ENCODE peak calls at places on chromosomes 6 and 20, in four cellular contexts. K, G, A and I are unnamed samples.

GRCh38 chr6:39865011-39865888 is 69.0 kb downstream of the MOCS1 start:
- DNase-seq in A (peak), G (peak), K (peak), I (peak)

GRCh38 chr20:8144282-8145245 is 12.5 kb downstream of the PLCB1 start:
- DNase-seq in K (peak), A (peak), G (no peak), I (no peak)

GRCh38 chr6:88823998-88824397 is 139.4 kb downstream of the RNGTT start:
- DNase-seq in G (no peak), K (no peak), A (peak), I (no peak)

GRCh38 chr6:137291441-137291840 is 72.3 kb upstream of the IFNGR1 start:
- DNase-seq in G (no peak), K (no peak), A (no peak), I (no peak)

GRCh38 chr6:145789443-145789842 is 25.2 kb downstream of the FBXO30 start:
- DNase-seq in G (no peak), A (no peak), K (no peak), I (no peak)

GRCh38 chr20:37357481-37358365 is 11.8 kb downstream of the SRC start:
- DNase-seq in K (no peak), G (no peak), A (no peak), I (no peak)

GRCh38 chr20:52847029-52847660 is 125.0 kb upstream of the TSHZ2 start:
- DNase-seq in A (no peak), G (no peak), K (no peak), I (no peak)

GRCh38 chr6:41073203-41073967 is 611 bp downstream of the NFYA start:
- DNase-seq in G (peak), K (peak), A (peak), I (peak)

GRCh38 chr20:4041748-4042411 is 26.5 kb upstream of the RNF24 start:
- DNase-seq in A (peak), G (no peak), K (no peak), I (peak)

GRCh38 chr6:67199425-67199824 is 1435.7 kb upstream of the ADGRB3 start:
- DNase-seq in A (no peak), G (no peak), K (no peak), I (no peak)

GRCh38 chr6:31940256-31940664 is 5.6 kb upstream of the CFB start:
- DNase-seq in K (no peak), A (peak), G (no peak), I (no peak)

GRCh38 chr20:58344741-58345140 is 35.2 kb downstream of the RAB22A start:
- DNase-seq in A (no peak), K (no peak), G (no peak), I (no peak)

GRCh38 chr20:20713244-20713765 is 861 bp upstream of the RALGAPA2 start:
- DNase-seq in G (no peak), A (no peak), K (no peak), I (peak)

GRCh38 chr6:80504882-80505281 is 398.4 kb downstream of the BCKDHB start:
- DNase-seq in K (no peak), A (no peak), G (no peak), I (no peak)

GRCh38 chr20:11235058-11235457 is 561.3 kb upstream of the JAG1 start:
- DNase-seq in A (peak), K (peak), G (no peak), I (no peak)

GRCh38 chr6:3849681-3850450 is 693 bp downstream of the FAM50B start:
- DNase-seq in G (no peak), A (no peak), K (peak), I (peak)

GRCh38 chr6:110664933-110665332 is 150.3 kb downstream of the CDK19 start:
- DNase-seq in A (peak), K (no peak), G (no peak), I (no peak)

GRCh38 chr20:513429-513828 is 30.2 kb downstream of the CSNK2A1 start:
- DNase-seq in K (no peak), A (no peak), G (no peak), I (no peak)

GRCh38 chr20:24694727-24695528 is 225.5 kb downstream of the SYNDIG1 start:
- DNase-seq in A (no peak), K (peak), G (no peak), I (no peak)

GRCh38 chr6:136250686-136251008 is 536 bp upstream of the MTFR2 start:
- DNase-seq in K (no peak), G (no peak), A (no peak), I (peak)
- H4K8ac ChIP-seq in K (no peak), G (no peak), A (peak), I (peak)

GRCh38 chr6:24910331-24910849 is 25.4 kb downstream of the RIPOR2 start:
- DNase-seq in K (peak), A (no peak), G (no peak), I (no peak)
- H3K27ac ChIP-seq in K (no peak), A (no peak), G (no peak), I (no peak)

DNA sequence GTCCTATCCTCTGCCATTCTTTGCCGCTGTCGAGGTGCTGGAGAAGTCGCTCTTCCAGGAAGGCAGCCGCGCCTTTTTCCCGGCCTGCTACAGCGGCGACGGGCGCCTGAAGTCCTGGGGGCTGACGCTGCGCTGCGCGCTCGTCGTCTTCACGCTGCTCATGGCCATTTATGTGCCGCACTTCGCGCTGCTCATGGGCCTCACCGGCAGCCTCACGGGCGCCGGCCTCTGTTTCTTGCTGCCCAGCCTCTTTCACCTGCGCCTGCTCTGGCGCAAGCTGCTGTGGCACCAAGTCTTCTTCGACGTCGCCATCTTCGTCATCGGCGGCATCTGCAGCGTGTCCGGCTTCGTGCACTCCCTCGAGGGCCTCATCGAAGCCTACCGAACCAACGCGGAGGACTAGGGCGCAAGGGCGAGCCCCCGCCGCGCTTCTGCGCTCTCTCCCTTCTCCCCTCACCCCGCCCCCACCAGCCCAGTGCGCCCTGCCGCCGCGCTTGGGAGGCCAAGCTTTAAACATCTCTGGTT is 4.0 kb downstream of the SLC32A1 start:
- DNase-seq in A (no peak), K (peak), G (no peak), I (no peak)
- H4K8ac ChIP-seq in A (no peak), K (no peak), G (no peak), I (no peak)

DNA sequence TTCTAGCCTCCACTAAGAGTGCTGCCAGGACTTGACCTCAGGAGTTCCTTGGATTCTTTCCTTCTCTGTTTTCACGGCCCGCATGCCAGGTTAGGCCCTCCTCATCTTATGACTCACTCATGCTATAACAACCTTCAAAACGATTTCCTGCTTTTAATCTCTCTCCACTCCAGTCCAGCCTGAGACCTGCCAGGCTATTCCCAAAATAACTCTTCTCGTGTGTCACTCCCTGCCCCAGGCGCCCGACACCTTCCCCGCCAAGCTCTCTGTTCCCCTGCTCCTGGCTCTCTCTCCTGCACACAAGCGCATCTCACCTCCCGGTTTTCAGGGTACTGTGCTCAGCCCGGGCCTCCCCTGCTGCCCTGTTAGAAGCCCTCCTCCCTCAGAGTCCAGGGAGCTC is 64.1 kb upstream of the RPS6KA2 start:
- DNase-seq in A (peak), K (no peak), G (no peak), I (peak)
- H3K27ac ChIP-seq in A (no peak), K (no peak), G (no peak), I (peak)

GRCh38 chr20:64214113-64214512 is 41.4 kb upstream of the PCMTD2 start:
- DNase-seq in K (no peak), A (no peak), G (no peak), I (no peak)

GRCh38 chr20:64214952-64215351 is 40.6 kb upstream of the PCMTD2 start:
- DNase-seq in K (no peak), A (no peak), G (no peak), I (no peak)

GRCh38 chr20:64217539-64217938 is 38.0 kb upstream of the PCMTD2 start:
- DNase-seq in G (no peak), A (no peak), K (no peak), I (no peak)

GRCh38 chr20:64216910-64217309 is 38.6 kb upstream of the PCMTD2 start:
- DNase-seq in G (no peak), K (no peak), A (no peak), I (no peak)

DNA sequence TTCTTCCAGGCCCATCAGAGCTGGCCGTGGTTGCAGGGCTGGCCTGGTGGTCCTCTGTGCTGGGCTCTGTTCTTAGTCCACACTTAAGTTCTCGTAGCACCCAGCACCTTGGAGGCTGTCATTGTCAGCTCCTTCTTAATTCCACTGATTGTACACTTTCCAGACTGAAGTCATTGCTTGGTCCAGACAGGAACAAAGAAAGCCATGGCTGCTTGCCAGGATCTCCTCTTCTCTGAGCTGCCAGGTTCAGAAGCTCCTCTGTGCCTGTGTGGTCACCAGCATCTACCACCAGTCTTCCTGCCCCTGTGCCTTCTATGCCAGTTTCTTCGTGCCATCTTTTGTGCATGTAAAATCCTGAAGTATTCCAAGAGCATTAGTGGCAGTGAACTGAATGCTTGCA is 39.5 kb upstream of the PCMTD2 start:
- DNase-seq in G (no peak), K (no peak), A (no peak), I (no peak)
- H4K8ac ChIP-seq in G (no peak), K (no peak), A (no peak), I (no peak)

DNA sequence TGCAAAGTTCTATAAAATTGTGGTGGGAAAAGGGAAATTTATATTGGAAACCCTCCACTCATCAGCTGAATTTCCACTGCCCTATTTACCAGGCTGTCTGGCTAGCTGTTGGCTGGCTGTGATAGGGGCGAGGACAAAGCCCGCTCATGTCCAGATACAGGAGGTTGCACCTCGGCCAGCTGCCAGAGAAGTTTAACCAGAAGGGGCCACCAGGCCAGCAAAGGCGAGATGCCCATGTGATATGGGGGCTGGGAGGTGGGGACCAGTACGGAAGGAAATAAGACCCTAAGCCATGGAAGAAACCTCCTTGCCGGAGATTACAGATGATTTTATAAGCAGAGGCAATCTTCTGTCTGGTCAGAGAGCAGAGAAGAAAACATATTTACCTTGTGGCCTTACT is 143.8 kb downstream of the FNDC1 start:
- DNase-seq in A (no peak), K (no peak), G (no peak), I (no peak)
- H3K27ac ChIP-seq in A (no peak), K (no peak), G (no peak), I (no peak)

GRCh38 chr6:34071884-34072379 is 74.0 kb downstream of the GRM4 start:
- DNase-seq in A (no peak), K (no peak), G (no peak), I (no peak)

GRCh38 chr6:34068462-34069044 is 77.3 kb downstream of the GRM4 start:
- DNase-seq in G (no peak), A (no peak), K (no peak), I (no peak)

GRCh38 chr6:34072727-34073126 is 73.2 kb downstream of the GRM4 start:
- DNase-seq in G (no peak), K (no peak), A (no peak), I (no peak)

GRCh38 chr6:34071111-34071883 is 74.6 kb downstream of the GRM4 start:
- DNase-seq in G (no peak), A (no peak), K (no peak), I (no peak)

GRCh38 chr6:34070315-34071110 is 75.4 kb downstream of the GRM4 start:
- DNase-seq in K (no peak), G (no peak), A (peak), I (peak)
- H4K8ac ChIP-seq in K (no peak), G (no peak), A (no peak), I (no peak)

GRCh38 chr6:46719099-46719498 is 16.1 kb downstream of the PLA2G7 start:
- DNase-seq in K (no peak), A (no peak), G (no peak), I (peak)
- H3K27ac ChIP-seq in K (no peak), A (no peak), G (no peak), I (no peak)

GRCh38 chr6:116253505-116254296 is at the start of gene TSPYL4:
- DNase-seq in A (peak), G (peak), K (peak), I (peak)
- H4K8ac ChIP-seq in A (peak), G (no peak), K (no peak), I (peak)

GRCh38 chr6:159595173-159595572 is 97.9 kb downstream of the SOD2 start:
- DNase-seq in A (no peak), K (no peak), G (no peak), I (no peak)
- H3K27ac ChIP-seq in A (peak), K (no peak), G (no peak), I (no peak)